ENCODE peak calls at places on chromosomes 7 and 10, in nine cellular contexts. One of them, this sample, is unnamed.

GRCh38 chr7:14424675-14425074 is 435.2 kb upstream of the ETV1 start:
- DNase-seq in psoas muscle: no peak
- DNase-seq in sigmoid colon: no peak
- DNase-seq in hepatocyte: no peak
- DNase-seq in cardiac muscle cell: no peak
- DNase-seq in foreskin fibroblast: no peak
- DNase-seq in omental fat pad: no peak
- DNase-seq in B cell: no peak
- DNase-seq in IMR-90: no peak
- DNase-seq in this sample: peak; percentile 9

GRCh38 chr10:73998623-73999622 is 1.0 kb downstream of the VCL start:
- DNase-seq in psoas muscle: peak; percentile 62
- DNase-seq in sigmoid colon: peak; percentile 90
- DNase-seq in hepatocyte: peak; percentile 88
- DNase-seq in cardiac muscle cell: peak; percentile 65
- DNase-seq in foreskin fibroblast: peak; percentile 89
- DNase-seq in omental fat pad: no peak
- DNase-seq in B cell: no peak
- DNase-seq in IMR-90: peak; percentile 86
- DNase-seq in this sample: peak; percentile 80

GRCh38 chr7:33895025-33895804 is 10.1 kb upstream of the BMPER start:
- DNase-seq in psoas muscle: peak; percentile 85
- DNase-seq in sigmoid colon: peak; percentile 90
- DNase-seq in hepatocyte: peak; percentile 89
- DNase-seq in cardiac muscle cell: peak; percentile 88
- DNase-seq in foreskin fibroblast: peak; percentile 92
- DNase-seq in omental fat pad: peak; percentile 60
- DNase-seq in B cell: peak; percentile 56
- DNase-seq in IMR-90: peak; percentile 75
- DNase-seq in this sample: peak; percentile 95

GRCh38 chr7:2024227-2024918 is 208.4 kb downstream of the MAD1L1 start:
- DNase-seq in psoas muscle: peak; percentile 14
- DNase-seq in sigmoid colon: peak; percentile 54
- DNase-seq in hepatocyte: no peak
- DNase-seq in cardiac muscle cell: no peak
- DNase-seq in foreskin fibroblast: peak; percentile 19
- DNase-seq in omental fat pad: no peak
- DNase-seq in B cell: no peak
- DNase-seq in IMR-90: no peak
- DNase-seq in this sample: no peak

GRCh38 chr10:22086730-22087364 is 83.3 kb upstream of the DNAJC1 start:
- DNase-seq in psoas muscle: peak; percentile 80
- DNase-seq in sigmoid colon: peak; percentile 90
- DNase-seq in hepatocyte: peak; percentile 79
- DNase-seq in cardiac muscle cell: peak; percentile 67
- DNase-seq in foreskin fibroblast: peak; percentile 92
- DNase-seq in omental fat pad: peak; percentile 51
- DNase-seq in B cell: no peak
- DNase-seq in IMR-90: peak; percentile 54
- DNase-seq in this sample: peak; percentile 60

GRCh38 chr10:44379907-44380306 is 5.0 kb downstream of the CXCL12 start:
- DNase-seq in psoas muscle: no peak
- DNase-seq in sigmoid colon: peak; percentile 60
- DNase-seq in hepatocyte: no peak
- DNase-seq in cardiac muscle cell: no peak
- DNase-seq in foreskin fibroblast: no peak
- DNase-seq in omental fat pad: no peak
- DNase-seq in B cell: peak; percentile 37
- DNase-seq in IMR-90: no peak
- DNase-seq in this sample: no peak

GRCh38 chr7:4706384-4707032 is 24.4 kb downstream of the FOXK1 start:
- DNase-seq in psoas muscle: no peak
- DNase-seq in sigmoid colon: no peak
- DNase-seq in hepatocyte: no peak
- DNase-seq in cardiac muscle cell: no peak
- DNase-seq in foreskin fibroblast: no peak
- DNase-seq in omental fat pad: no peak
- DNase-seq in B cell: no peak
- DNase-seq in IMR-90: peak; percentile 64
- DNase-seq in this sample: no peak

GRCh38 chr7:88589915-88590314 is 169.6 kb upstream of the ZNF804B start:
- DNase-seq in psoas muscle: no peak
- DNase-seq in sigmoid colon: no peak
- DNase-seq in hepatocyte: no peak
- DNase-seq in cardiac muscle cell: no peak
- DNase-seq in foreskin fibroblast: no peak
- DNase-seq in omental fat pad: no peak
- DNase-seq in B cell: no peak
- DNase-seq in IMR-90: no peak
- DNase-seq in this sample: no peak

GRCh38 chr7:147197006-147197405 is 1080.4 kb downstream of the CNTNAP2 start:
- DNase-seq in psoas muscle: no peak
- DNase-seq in sigmoid colon: no peak
- DNase-seq in hepatocyte: no peak
- DNase-seq in cardiac muscle cell: no peak
- DNase-seq in foreskin fibroblast: no peak
- DNase-seq in omental fat pad: no peak
- DNase-seq in B cell: no peak
- DNase-seq in IMR-90: no peak
- DNase-seq in this sample: no peak

GRCh38 chr7:9307131-9307530 is 873.7 kb downstream of the NXPH1 start:
- DNase-seq in psoas muscle: no peak
- DNase-seq in sigmoid colon: no peak
- DNase-seq in hepatocyte: no peak
- DNase-seq in cardiac muscle cell: no peak
- DNase-seq in foreskin fibroblast: no peak
- DNase-seq in omental fat pad: no peak
- DNase-seq in B cell: no peak
- DNase-seq in IMR-90: no peak
- DNase-seq in this sample: no peak

GRCh38 chr10:50637003-50637579 is 13.3 kb upstream of the SGMS1 start:
- DNase-seq in psoas muscle: no peak
- DNase-seq in sigmoid colon: no peak
- DNase-seq in hepatocyte: no peak
- DNase-seq in cardiac muscle cell: no peak
- DNase-seq in foreskin fibroblast: peak; percentile 38
- DNase-seq in omental fat pad: no peak
- DNase-seq in B cell: no peak
- DNase-seq in IMR-90: peak; percentile 30
- DNase-seq in this sample: no peak

GRCh38 chr7:63899691-63900393 is 98.8 kb upstream of the ZNF722 start:
- DNase-seq in psoas muscle: peak; percentile 85
- DNase-seq in sigmoid colon: peak; percentile 76
- DNase-seq in hepatocyte: no peak
- DNase-seq in cardiac muscle cell: no peak
- DNase-seq in foreskin fibroblast: no peak
- DNase-seq in omental fat pad: peak; percentile 73
- DNase-seq in B cell: peak; percentile 81
- DNase-seq in IMR-90: no peak
- DNase-seq in this sample: peak; percentile 11

GRCh38 chr10:30151581-30152389 is 92.4 kb upstream of the JCAD start:
- DNase-seq in psoas muscle: peak; percentile 56
- DNase-seq in sigmoid colon: no peak
- DNase-seq in hepatocyte: peak; percentile 49
- DNase-seq in cardiac muscle cell: no peak
- DNase-seq in foreskin fibroblast: peak; percentile 92
- DNase-seq in omental fat pad: no peak
- DNase-seq in B cell: no peak
- DNase-seq in IMR-90: peak; percentile 88
- DNase-seq in this sample: peak; percentile 24

GRCh38 chr7:30048582-30048981 is 20.4 kb downstream of the PLEKHA8 start:
- DNase-seq in psoas muscle: no peak
- DNase-seq in sigmoid colon: no peak
- DNase-seq in hepatocyte: no peak
- DNase-seq in cardiac muscle cell: no peak
- DNase-seq in foreskin fibroblast: peak; percentile 57
- DNase-seq in omental fat pad: no peak
- DNase-seq in B cell: no peak
- DNase-seq in IMR-90: no peak
- DNase-seq in this sample: no peak

GRCh38 chr10:113023017-113023416 is 73.0 kb downstream of the TCF7L2 start:
- DNase-seq in psoas muscle: no peak
- DNase-seq in sigmoid colon: peak; percentile 62
- DNase-seq in hepatocyte: no peak
- DNase-seq in cardiac muscle cell: no peak
- DNase-seq in foreskin fibroblast: no peak
- DNase-seq in omental fat pad: no peak
- DNase-seq in B cell: no peak
- DNase-seq in IMR-90: no peak
- DNase-seq in this sample: no peak

GRCh38 chr7:17274551-17275245 is 23.8 kb upstream of the AHR start:
- DNase-seq in psoas muscle: no peak
- DNase-seq in sigmoid colon: no peak
- DNase-seq in hepatocyte: no peak
- DNase-seq in cardiac muscle cell: no peak
- DNase-seq in foreskin fibroblast: peak; percentile 26
- DNase-seq in omental fat pad: no peak
- DNase-seq in B cell: no peak
- DNase-seq in IMR-90: peak; percentile 48
- DNase-seq in this sample: peak; percentile 64

GRCh38 chr7:4277936-4278335 is 404.2 kb upstream of the FOXK1 start:
- DNase-seq in psoas muscle: no peak
- DNase-seq in sigmoid colon: no peak
- DNase-seq in hepatocyte: no peak
- DNase-seq in cardiac muscle cell: no peak
- DNase-seq in foreskin fibroblast: no peak
- DNase-seq in omental fat pad: no peak
- DNase-seq in B cell: no peak
- DNase-seq in IMR-90: no peak
- DNase-seq in this sample: no peak

GRCh38 chr7:93920496-93921189 is 892 bp upstream of the GNG11 start:
- DNase-seq in psoas muscle: no peak
- DNase-seq in sigmoid colon: no peak
- DNase-seq in hepatocyte: no peak
- DNase-seq in cardiac muscle cell: no peak
- DNase-seq in foreskin fibroblast: peak; percentile 32
- DNase-seq in omental fat pad: no peak
- DNase-seq in B cell: no peak
- DNase-seq in IMR-90: no peak
- DNase-seq in this sample: no peak

GRCh38 chr7:80795174-80795573 is 123.7 kb downstream of the SEMA3C start:
- DNase-seq in psoas muscle: no peak
- DNase-seq in sigmoid colon: no peak
- DNase-seq in hepatocyte: no peak
- DNase-seq in cardiac muscle cell: no peak
- DNase-seq in foreskin fibroblast: no peak
- DNase-seq in omental fat pad: no peak
- DNase-seq in B cell: no peak
- DNase-seq in IMR-90: no peak
- DNase-seq in this sample: no peak

GRCh38 chr7:157474685-157475084 is 137.9 kb downstream of the DNAJB6 start:
- DNase-seq in psoas muscle: no peak
- DNase-seq in sigmoid colon: peak; percentile 18
- DNase-seq in hepatocyte: no peak
- DNase-seq in cardiac muscle cell: no peak
- DNase-seq in foreskin fibroblast: peak; percentile 11
- DNase-seq in omental fat pad: no peak
- DNase-seq in B cell: no peak
- DNase-seq in IMR-90: no peak
- DNase-seq in this sample: peak; percentile 32

DNA sequence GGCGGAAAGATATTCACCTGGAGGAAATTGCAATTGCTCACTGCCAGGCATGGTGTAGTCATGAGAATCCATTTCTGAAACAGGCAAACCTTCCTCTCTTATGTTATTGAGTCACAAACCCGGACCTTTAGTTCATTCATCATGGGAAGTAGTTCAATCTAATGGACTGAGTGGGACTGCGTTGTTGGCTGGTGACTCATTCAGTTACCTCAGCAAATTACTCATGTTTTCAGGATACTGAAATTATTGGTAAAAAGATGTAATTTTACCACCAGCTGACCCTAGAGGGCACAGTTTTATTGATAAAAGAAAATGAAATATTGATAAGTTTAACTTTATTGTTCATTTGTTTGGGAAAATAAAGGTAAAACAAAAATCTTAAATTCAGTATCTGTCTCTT is 1194.4 kb upstream of the SORCS1 start:
- DNase-seq in psoas muscle: no peak
- DNase-seq in sigmoid colon: no peak
- DNase-seq in hepatocyte: peak; percentile 52
- DNase-seq in cardiac muscle cell: no peak
- DNase-seq in foreskin fibroblast: peak; percentile 95
- DNase-seq in omental fat pad: no peak
- DNase-seq in B cell: no peak
- DNase-seq in IMR-90: peak; percentile 82
- DNase-seq in this sample: peak; percentile 10
- TF ChIP-seq CTCF in psoas muscle: no peak
- TF ChIP-seq CTCF in sigmoid colon: no peak
- TF ChIP-seq CTCF in hepatocyte: peak; percentile 21
- TF ChIP-seq CTCF in cardiac muscle cell: peak; percentile 18
- TF ChIP-seq CTCF in foreskin fibroblast: no peak
- TF ChIP-seq CTCF in omental fat pad: no peak
- TF ChIP-seq CTCF in B cell: no peak
- TF ChIP-seq CTCF in IMR-90: peak; percentile 12
- TF ChIP-seq CTCF in this sample: no peak

GRCh38 chr10:126598009-126598408 is 72.5 kb downstream of the C10orf90 start:
- DNase-seq in psoas muscle: no peak
- DNase-seq in sigmoid colon: no peak
- DNase-seq in hepatocyte: peak; percentile 59
- DNase-seq in cardiac muscle cell: peak; percentile 48
- DNase-seq in foreskin fibroblast: peak; percentile 28
- DNase-seq in omental fat pad: no peak
- DNase-seq in B cell: no peak
- DNase-seq in IMR-90: peak; percentile 27
- DNase-seq in this sample: peak; percentile 35
- TF ChIP-seq CTCF in psoas muscle: peak; percentile 14
- TF ChIP-seq CTCF in sigmoid colon: no peak
- TF ChIP-seq CTCF in hepatocyte: peak; percentile 45
- TF ChIP-seq CTCF in cardiac muscle cell: peak; percentile 70
- TF ChIP-seq CTCF in foreskin fibroblast: peak; percentile 56
- TF ChIP-seq CTCF in omental fat pad: no peak
- TF ChIP-seq CTCF in B cell: peak; percentile 27
- TF ChIP-seq CTCF in IMR-90: peak; percentile 50
- TF ChIP-seq CTCF in this sample: no peak

DNA sequence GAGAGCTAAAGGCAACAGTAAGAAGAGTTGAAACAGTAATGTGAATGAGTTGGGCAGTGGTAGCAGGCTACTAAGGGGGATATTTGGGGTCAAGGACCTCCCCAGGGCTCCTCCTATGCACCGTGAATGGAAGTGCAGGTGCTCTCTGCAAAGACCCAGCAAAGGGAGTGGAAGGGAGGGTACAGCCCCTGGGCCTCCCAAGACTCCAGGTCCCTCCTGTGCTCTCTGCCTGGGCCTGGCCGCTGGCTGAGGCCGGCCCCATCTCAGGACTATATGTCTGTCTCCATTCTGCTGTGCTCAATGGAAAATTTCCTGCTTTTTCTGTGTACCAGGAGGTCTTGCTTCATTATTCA is 372.1 kb upstream of the MKI67 start:
- DNase-seq in psoas muscle: no peak
- DNase-seq in sigmoid colon: no peak
- DNase-seq in hepatocyte: no peak
- DNase-seq in cardiac muscle cell: no peak
- DNase-seq in foreskin fibroblast: no peak
- DNase-seq in omental fat pad: no peak
- DNase-seq in B cell: no peak
- DNase-seq in IMR-90: no peak
- DNase-seq in this sample: no peak
- TF ChIP-seq CTCF in psoas muscle: no peak
- TF ChIP-seq CTCF in sigmoid colon: no peak
- TF ChIP-seq CTCF in hepatocyte: no peak
- TF ChIP-seq CTCF in cardiac muscle cell: no peak
- TF ChIP-seq CTCF in foreskin fibroblast: no peak
- TF ChIP-seq CTCF in omental fat pad: no peak
- TF ChIP-seq CTCF in B cell: no peak
- TF ChIP-seq CTCF in IMR-90: no peak
- TF ChIP-seq CTCF in this sample: no peak

GRCh38 chr10:106495931-106496330 is 668.6 kb downstream of the SORCS1 start:
- DNase-seq in psoas muscle: no peak
- DNase-seq in sigmoid colon: no peak
- DNase-seq in hepatocyte: no peak
- DNase-seq in cardiac muscle cell: no peak
- DNase-seq in foreskin fibroblast: no peak
- DNase-seq in omental fat pad: no peak
- DNase-seq in B cell: no peak
- DNase-seq in IMR-90: no peak
- DNase-seq in this sample: no peak
- TF ChIP-seq CTCF in psoas muscle: no peak
- TF ChIP-seq CTCF in sigmoid colon: no peak
- TF ChIP-seq CTCF in hepatocyte: no peak
- TF ChIP-seq CTCF in cardiac muscle cell: no peak
- TF ChIP-seq CTCF in foreskin fibroblast: no peak
- TF ChIP-seq CTCF in omental fat pad: no peak
- TF ChIP-seq CTCF in B cell: no peak
- TF ChIP-seq CTCF in IMR-90: no peak
- TF ChIP-seq CTCF in this sample: no peak

This sample was measured in Calu3.